ENCODE peak calls at places on chromosomes 13 and 19, in six cellular contexts. Y is endothelial cell of umbilical vein, F is K562, X is A549, M is GM12878, R is HepG2. Q is an unnamed sample.

GRCh38 chr13:111657013-111657412 is 336.6 kb downstream of the TEX29 start:
- DNase-seq in Y (no peak), F (no peak), X (no peak), M (no peak), R (no peak), Q (no peak)

GRCh38 chr19:39502640-39503417 is 4.1 kb downstream of the DLL3 start:
- DNase-seq in Y (peak), F (peak), X (peak), M (no peak), R (peak), Q (peak)

GRCh38 chr13:30696278-30697176 is 38.8 kb upstream of the ALOX5AP start:
- DNase-seq in Y (no peak), F (no peak), X (no peak), M (no peak), R (no peak), Q (peak)

GRCh38 chr13:61109741-61110140 is 305.9 kb downstream of the PCDH20 start:
- DNase-seq in Y (no peak), F (no peak), X (no peak), M (no peak), R (no peak), Q (no peak)

GRCh38 chr19:49361438-49362047 is 673 bp downstream of the TEAD2 start:
- DNase-seq in Y (peak), F (peak), X (peak), M (no peak), R (peak), Q (no peak)

GRCh38 chr19:52297601-52298358 is 811 bp downstream of the ZNF480 start:
- DNase-seq in Y (peak), F (no peak), X (no peak), M (no peak), R (no peak), Q (peak)

GRCh38 chr19:18093439-18094161 is 4.0 kb upstream of the MAST3 start:
- DNase-seq in Y (no peak), F (peak), X (peak), M (no peak), R (peak), Q (peak)

GRCh38 chr19:29287061-29287460 is 74.1 kb upstream of the UQCRFS1 start:
- DNase-seq in Y (no peak), F (no peak), X (no peak), M (no peak), R (no peak), Q (no peak)

GRCh38 chr19:29003641-29004409 is 209.1 kb downstream of the UQCRFS1 start:
- DNase-seq in Y (no peak), F (no peak), X (no peak), M (no peak), R (no peak), Q (no peak)

GRCh38 chr13:73945371-73945770 is 188.8 kb downstream of the KLF12 start:
- DNase-seq in Y (no peak), F (no peak), X (no peak), M (no peak), R (no peak), Q (no peak)

GRCh38 chr19:35220315-35220921 is 8.1 kb downstream of the FAM187B start:
- DNase-seq in Y (peak), F (peak), X (no peak), M (no peak), R (no peak), Q (no peak)

GRCh38 chr13:39855236-39855635 is 199.8 kb downstream of the COG6 start:
- DNase-seq in Y (no peak), F (no peak), X (no peak), M (no peak), R (no peak), Q (no peak)

GRCh38 chr13:88103824-88104223 is 432.7 kb downstream of the SLITRK5 start:
- DNase-seq in Y (no peak), F (no peak), X (no peak), M (no peak), R (no peak), Q (no peak)

GRCh38 chr13:106796280-106797047 is 228.5 kb upstream of the ARGLU1 start:
- DNase-seq in Y (peak), F (no peak), X (no peak), M (peak), R (no peak), Q (no peak)

GRCh38 chr19:32830231-32831014 is 39.1 kb downstream of the SLC7A9 start:
- DNase-seq in Y (no peak), F (no peak), X (no peak), M (no peak), R (no peak), Q (no peak)

GRCh38 chr13:36445806-36446423 is 13.6 kb downstream of the CCNA1 start:
- DNase-seq in Y (no peak), F (no peak), X (no peak), M (no peak), R (no peak), Q (no peak)

GRCh38 chr19:34337747-34338146 is 27.2 kb upstream of the GPI start:
- DNase-seq in Y (no peak), F (no peak), X (no peak), M (no peak), R (no peak), Q (no peak)

GRCh38 chr19:46785980-46786235 is 2.5 kb downstream of the SLC1A5 start:
- DNase-seq in Y (no peak), F (no peak), X (no peak), M (no peak), R (no peak), Q (no peak)

GRCh38 chr13:102346769-102347168 is 55.1 kb downstream of the FGF14 start:
- DNase-seq in Y (no peak), F (no peak), X (no peak), M (no peak), R (no peak), Q (no peak)

GRCh38 chr19:50432658-50433057 is at the start of gene MYBPC2:
- DNase-seq in Y (no peak), F (no peak), X (no peak), M (no peak), R (no peak), Q (no peak)

GRCh38 chr13:23319915-23320224 is 113.6 kb downstream of the SACS start:
- DNase-seq in Y (no peak), F (no peak), X (no peak), M (no peak), R (no peak), Q (no peak)

GRCh38 chr19:28074773-28075172 is 1138.2 kb downstream of the UQCRFS1 start:
- DNase-seq in Y (no peak), F (no peak), X (no peak), M (peak), R (no peak), Q (no peak)

GRCh38 chr19:34512254-34512796 is 30.8 kb downstream of the WTIP start:
- DNase-seq in Y (no peak), F (no peak), X (no peak), M (no peak), R (no peak), Q (no peak)

GRCh38 chr13:90547272-90547790 is 800.2 kb upstream of the MIR17HG start:
- DNase-seq in Y (no peak), F (no peak), X (no peak), M (no peak), R (no peak), Q (no peak)

GRCh38 chr13:36146513-36147276 is 15.5 kb upstream of the DCLK1 start:
- DNase-seq in Y (no peak), F (no peak), X (no peak), M (no peak), R (no peak), Q (no peak)

GRCh38 chr13:26247011-26247410 is 6.9 kb upstream of the CDK8 start:
- DNase-seq in Y (no peak), F (no peak), X (no peak), M (no peak), R (no peak), Q (no peak)

GRCh38 chr13:94114166-94114565 is 365.3 kb downstream of the DCT start:
- DNase-seq in Y (no peak), F (no peak), X (no peak), M (no peak), R (no peak), Q (no peak)

GRCh38 chr13:94115054-94115453 is 364.4 kb downstream of the DCT start:
- DNase-seq in Y (no peak), F (no peak), X (no peak), M (no peak), R (no peak), Q (peak)

GRCh38 chr13:94110011-94110410 is 369.5 kb downstream of the DCT start:
- DNase-seq in Y (no peak), F (no peak), X (no peak), M (no peak), R (no peak), Q (no peak)

GRCh38 chr13:94112227-94112626 is 367.3 kb downstream of the DCT start:
- DNase-seq in Y (no peak), F (no peak), X (no peak), M (no peak), R (peak), Q (no peak)

GRCh38 chr13:94112731-94113130 is 366.8 kb downstream of the DCT start:
- DNase-seq in Y (no peak), F (no peak), X (no peak), M (no peak), R (no peak), Q (no peak)
- TF ChIP-seq CTCF in Y (no peak), F (no peak), X (no peak), M (no peak), R (no peak), Q (no peak)

GRCh38 chr13:45537506-45537905 is 72.8 kb downstream of the COG3 start:
- DNase-seq in Y (no peak), F (no peak), X (no peak), M (no peak), R (no peak), Q (no peak)
- TF ChIP-seq MYC in Y (no peak), F (no peak), X (no peak), M (no peak), R (no peak), Q (no peak)

DNA sequence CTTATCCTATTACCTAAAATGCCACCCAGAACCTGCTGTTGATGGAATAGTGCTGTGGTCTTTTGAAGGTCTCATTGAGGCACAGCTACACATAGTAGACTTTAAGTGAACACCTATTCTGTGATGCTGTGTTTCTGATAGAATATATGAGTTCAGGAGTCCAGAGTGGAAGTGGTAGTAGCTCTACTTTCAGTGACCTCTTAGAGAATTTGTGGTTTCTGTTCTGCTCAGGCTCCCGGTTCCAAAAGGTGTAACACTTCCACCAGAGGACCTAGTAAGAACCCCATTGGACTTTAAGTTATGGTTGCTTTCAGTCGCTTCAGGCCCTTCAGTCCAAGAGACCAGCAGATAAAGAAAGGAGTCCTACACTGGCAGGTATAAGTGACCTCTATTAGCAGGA is 11.4 kb upstream of the MYCBP2 start:
- DNase-seq in Y (no peak), F (no peak), X (no peak), M (no peak), R (no peak), Q (no peak)
- H3K4me3 ChIP-seq in Y (no peak), F (no peak), X (no peak), M (peak), R (no peak), Q (no peak)

GRCh38 chr13:99271249-99271648 is 13.1 kb upstream of the GPR18 start:
- DNase-seq in Y (no peak), F (no peak), X (no peak), M (no peak), R (no peak), Q (no peak)

GRCh38 chr13:99267927-99268326 is 9.7 kb upstream of the GPR18 start:
- DNase-seq in Y (no peak), F (peak), X (no peak), M (no peak), R (no peak), Q (no peak)

GRCh38 chr13:99268822-99269221 is 10.6 kb upstream of the GPR18 start:
- DNase-seq in Y (no peak), F (no peak), X (no peak), M (no peak), R (no peak), Q (no peak)

GRCh38 chr13:99270503-99270902 is 12.3 kb upstream of the GPR18 start:
- DNase-seq in Y (no peak), F (no peak), X (no peak), M (no peak), R (no peak), Q (no peak)

DNA sequence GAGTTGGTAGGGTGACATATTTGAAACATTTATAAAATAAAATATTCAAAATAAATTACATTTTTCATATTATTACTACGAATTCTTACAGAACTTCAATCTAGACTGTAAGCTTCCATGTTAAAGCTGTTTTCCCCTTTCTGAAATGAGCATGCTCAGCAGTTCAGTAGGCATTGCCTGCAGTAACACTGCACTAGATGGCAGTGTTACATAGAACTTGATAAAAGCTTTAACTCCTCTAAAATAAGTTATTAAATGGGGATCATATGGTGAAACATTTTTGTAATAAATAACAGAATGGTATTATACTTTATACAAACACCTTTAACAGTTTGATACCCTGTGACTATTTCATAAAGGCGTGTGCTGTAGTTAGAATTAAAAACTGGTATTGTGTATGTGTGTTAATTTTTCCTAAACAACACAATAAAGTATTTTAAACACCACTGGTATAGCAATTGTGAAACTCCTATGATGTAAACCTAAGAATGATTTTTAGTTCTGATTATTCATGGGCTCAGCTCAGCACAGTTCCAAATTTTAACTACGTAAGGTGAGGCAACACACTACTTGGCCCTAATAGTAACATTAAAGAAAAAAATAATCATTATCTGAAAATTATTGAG is 11.6 kb upstream of the GPR18 start:
- DNase-seq in Y (peak), F (no peak), X (no peak), M (no peak), R (peak), Q (peak)
- TF ChIP-seq CTCF in Y (peak), F (peak), X (peak), M (peak), R (peak), Q (peak)

GRCh38 chr19:14136509-14137281 is at the start of gene ASF1B:
- DNase-seq in Y (peak), F (peak), X (peak), M (peak), R (peak), Q (peak)

GRCh38 chr19:14141041-14141440 is 4.7 kb upstream of the ASF1B start:
- DNase-seq in Y (no peak), F (no peak), X (no peak), M (no peak), R (no peak), Q (no peak)

GRCh38 chr19:14135985-14136508 is 342 bp downstream of the ASF1B start:
- DNase-seq in Y (no peak), F (no peak), X (no peak), M (no peak), R (no peak), Q (no peak)

GRCh38 chr19:14139944-14140343 is 3.6 kb upstream of the ASF1B start:
- DNase-seq in Y (no peak), F (no peak), X (no peak), M (no peak), R (no peak), Q (peak)

GRCh38 chr19:14138576-14139265 is 2.3 kb upstream of the ASF1B start:
- DNase-seq in Y (peak), F (no peak), X (no peak), M (no peak), R (no peak), Q (no peak)
- TF ChIP-seq MYC in Y (no peak), F (no peak), X (no peak), M (no peak), R (no peak), Q (no peak)

DNA sequence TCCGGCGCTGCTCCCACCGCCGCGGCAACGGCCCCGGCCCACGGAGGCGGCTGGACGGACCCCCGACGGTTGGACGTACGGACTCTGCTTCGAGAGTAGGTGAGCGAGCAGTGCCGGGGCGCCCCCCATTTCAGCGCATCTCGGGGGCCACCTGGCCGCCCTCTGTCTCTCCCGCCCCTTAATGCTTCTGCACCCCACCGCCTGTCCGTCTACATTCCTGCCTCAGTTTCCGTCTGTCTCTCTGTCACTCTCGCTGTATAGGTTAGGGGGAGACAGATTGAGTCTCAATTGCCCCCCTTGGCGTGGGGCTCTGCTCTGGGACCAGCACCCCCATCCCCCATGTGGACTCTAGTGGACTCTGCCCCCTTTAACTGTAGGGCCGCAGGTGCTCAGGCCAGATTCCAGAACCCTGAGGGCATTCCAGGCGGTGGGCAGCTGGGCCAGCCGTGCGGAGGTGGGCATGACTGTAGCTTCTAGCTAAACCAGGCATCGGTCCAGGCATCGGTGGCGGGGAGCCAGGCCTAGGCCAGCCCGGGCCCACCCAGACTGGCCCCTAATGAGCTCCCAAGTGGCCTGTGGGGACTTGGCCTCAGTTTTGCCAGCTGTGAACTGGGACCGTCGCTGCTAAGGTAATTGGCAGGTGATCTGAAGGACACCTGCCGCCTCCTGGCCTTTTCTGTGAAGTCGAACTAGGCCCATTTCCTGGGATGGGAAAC is 373 bp downstream of the TNFAIP8L1 start:
- DNase-seq in Y (peak), F (peak), X (no peak), M (no peak), R (peak), Q (no peak)
- H3K4me3 ChIP-seq in Y (peak), F (peak), X (peak), M (peak), R (peak), Q (peak)

GRCh38 chr13:105202384-105202783 is 1333.1 kb downstream of the EFNB2 start:
- DNase-seq in Y (peak), F (no peak), X (no peak), M (no peak), R (no peak), Q (peak)
- TF ChIP-seq CTCF in Y (peak), F (no peak), X (no peak), M (peak), R (no peak), Q (peak)

GRCh38 chr13:113918981-113919646 is 54.8 kb downstream of the C13orf46 start:
- DNase-seq in Y (no peak), F (no peak), X (no peak), M (no peak), R (no peak), Q (no peak)

GRCh38 chr13:113917523-113918371 is 53.9 kb upstream of the GAS6 start:
- DNase-seq in Y (no peak), F (no peak), X (no peak), M (no peak), R (no peak), Q (no peak)

GRCh38 chr13:113917096-113917495 is 53.2 kb upstream of the GAS6 start:
- DNase-seq in Y (no peak), F (no peak), X (no peak), M (no peak), R (no peak), Q (no peak)

GRCh38 chr13:113919761-113920160 is 54.1 kb downstream of the C13orf46 start:
- DNase-seq in Y (no peak), F (no peak), X (no peak), M (no peak), R (no peak), Q (no peak)

GRCh38 chr13:113918580-113918979 is 54.7 kb upstream of the GAS6 start:
- DNase-seq in Y (no peak), F (no peak), X (no peak), M (no peak), R (no peak), Q (no peak)
- TF ChIP-seq MYC in Y (no peak), F (no peak), X (no peak), M (no peak), R (no peak), Q (no peak)

GRCh38 chr13:28531956-28532225 is 37.0 kb upstream of the FLT1 start:
- DNase-seq in Y (no peak), F (no peak), X (no peak), M (no peak), R (no peak), Q (no peak)

GRCh38 chr13:28533441-28534166 is 38.7 kb upstream of the FLT1 start:
- DNase-seq in Y (no peak), F (no peak), X (no peak), M (no peak), R (no peak), Q (no peak)

GRCh38 chr13:28532226-28533048 is 37.5 kb upstream of the FLT1 start:
- DNase-seq in Y (peak), F (peak), X (no peak), M (no peak), R (no peak), Q (no peak)

GRCh38 chr13:28534210-28534609 is 39.3 kb upstream of the FLT1 start:
- DNase-seq in Y (no peak), F (no peak), X (no peak), M (no peak), R (no peak), Q (no peak)

DNA sequence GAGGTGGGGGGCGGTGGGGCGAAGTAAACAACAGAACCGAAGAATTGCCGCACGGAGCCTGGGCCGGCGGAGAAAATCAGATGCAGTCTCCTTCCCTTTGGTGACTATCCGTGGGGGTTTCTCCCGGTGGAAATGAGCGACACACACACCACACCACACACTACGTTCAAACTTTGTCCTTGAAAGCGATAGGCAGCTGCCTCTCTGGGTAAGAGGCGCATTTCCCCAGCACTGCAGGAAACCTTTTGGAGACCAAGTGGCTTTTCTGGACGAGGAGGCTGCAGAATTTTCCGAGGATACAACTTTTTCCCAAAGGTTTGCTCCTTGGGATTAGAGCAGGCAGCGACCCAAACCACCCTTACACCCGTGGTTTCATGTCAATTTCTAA is 38.1 kb upstream of the FLT1 start:
- DNase-seq in Y (no peak), F (no peak), X (no peak), M (no peak), R (no peak), Q (no peak)
- H3K4me3 ChIP-seq in Y (peak), F (peak), X (peak), M (peak), R (peak), Q (no peak)

Q was measured in NB4.